ENCODE peak calls at places on chromosomes 16 and 17, in seven cellular contexts. K is AG04450, M is hepatic stellate cell, D is MCF 10A, W is naive B cell, Q is EL, X is epithelial cell of esophagus. I is an unnamed sample.

GRCh38 chr16:85650864-85651811 is 37.6 kb downstream of the GINS2 start:
- DNase-seq in K (no peak), Q (no peak), W (no peak), M (no peak), X (no peak), D (no peak), I (no peak)

GRCh38 chr17:77353684-77354419 is 213.1 kb downstream of the SEC14L1 start:
- DNase-seq in Q (peak), X (no peak), M (no peak), D (no peak), W (no peak), K (no peak), I (no peak)

GRCh38 chr17:55086635-55087058 is 118.1 kb downstream of the STXBP4 start:
- DNase-seq in Q (peak), D (peak), K (peak), W (no peak), X (peak), M (no peak), I (no peak)

GRCh38 chr17:36008998-36009665 is 7.8 kb upstream of the CCL15 start:
- DNase-seq in K (peak), D (peak), M (no peak), X (peak), W (no peak), Q (peak), I (no peak)

GRCh38 chr17:8326591-8327583 is 12.8 kb upstream of the ODF4 start:
- DNase-seq in D (no peak), M (peak), X (peak), W (peak), Q (peak), K (no peak), I (no peak)

GRCh38 chr17:1713878-1714487 is 3.8 kb upstream of the TLCD2 start:
- DNase-seq in X (peak), D (peak), K (no peak), Q (peak), M (no peak), W (no peak), I (peak)

GRCh38 chr16:2773188-2773968 is 3.7 kb downstream of the ELOB start:
- DNase-seq in W (no peak), X (peak), M (no peak), D (peak), K (no peak), Q (peak), I (no peak)

GRCh38 chr17:57518587-57519118 is 226.4 kb downstream of the CCDC182 start:
- DNase-seq in M (no peak), K (no peak), D (no peak), Q (no peak), W (no peak), X (no peak), I (no peak)

GRCh38 chr17:65228734-65229390 is 91.7 kb downstream of the RGS9 start:
- DNase-seq in M (peak), K (no peak), X (peak), Q (peak), W (no peak), D (no peak), I (no peak)

GRCh38 chr16:87044829-87045228 is 272.4 kb downstream of the C16orf95 start:
- DNase-seq in Q (no peak), D (no peak), K (no peak), X (no peak), W (no peak), M (no peak), I (no peak)

GRCh38 chr16:30972872-30973271 is 12.1 kb upstream of the HSD3B7 start:
- DNase-seq in D (no peak), W (no peak), M (peak), X (no peak), Q (no peak), K (no peak), I (no peak)

GRCh38 chr17:55249861-55250260 is 14.9 kb upstream of the HLF start:
- DNase-seq in Q (no peak), M (no peak), K (no peak), X (no peak), W (no peak), D (no peak), I (no peak)

GRCh38 chr17:602436-602835 is 112.2 kb downstream of the VPS53 start:
- DNase-seq in K (no peak), W (no peak), Q (no peak), D (no peak), X (no peak), M (no peak), I (no peak)

GRCh38 chr16:85641776-85642176 is 28.7 kb downstream of the GSE1 start:
- DNase-seq in W (no peak), M (no peak), K (no peak), D (no peak), X (peak), Q (no peak), I (peak)

GRCh38 chr16:67098599-67098998 is 11.1 kb upstream of the PHAF1 start:
- DNase-seq in W (no peak), D (no peak), K (no peak), Q (no peak), X (no peak), M (no peak), I (no peak)

GRCh38 chr17:64240741-64241347 is 22.2 kb downstream of the TEX2 start:
- DNase-seq in K (peak), X (peak), Q (peak), W (no peak), D (peak), M (peak), I (peak)

GRCh38 chr16:88527186-88527936 is 42.8 kb upstream of the ZC3H18 start:
- DNase-seq in Q (peak), D (peak), X (peak), K (peak), W (peak), M (peak), I (peak)

GRCh38 chr16:48609453-48610023 is 442 bp downstream of the N4BP1 start:
- DNase-seq in W (no peak), D (peak), X (peak), K (no peak), M (no peak), Q (peak), I (peak)

GRCh38 chr17:80109066-80109618 is 7.8 kb downstream of the GAA start:
- DNase-seq in X (no peak), Q (no peak), K (no peak), W (no peak), D (no peak), M (no peak), I (no peak)

GRCh38 chr16:1011316-1012082 is 29.9 kb downstream of the SOX8 start:
- DNase-seq in W (no peak), X (no peak), D (no peak), M (no peak), Q (no peak), K (no peak), I (no peak)

GRCh38 chr16:24070851-24071250 is 185.3 kb upstream of the CACNG3 start:
- DNase-seq in Q (peak), K (no peak), D (peak), X (peak), M (peak), W (peak), I (no peak)

GRCh38 chr17:78390241-78391050 is 12.0 kb downstream of the PGS1 start:
- DNase-seq in X (peak), Q (peak), D (peak), W (no peak), K (peak), M (peak), I (no peak)

GRCh38 chr17:27792095-27792494 is 8.2 kb downstream of the NOS2 start:
- DNase-seq in W (no peak), M (no peak), K (no peak), D (no peak), X (no peak), Q (no peak), I (no peak)

GRCh38 chr17:48555616-48556533 is 11.0 kb upstream of the HOXB2 start:
- DNase-seq in X (no peak), Q (no peak), W (no peak), K (no peak), M (peak), D (no peak), I (no peak)

GRCh38 chr16:29696881-29697331 is 17.9 kb downstream of the QPRT start:
- DNase-seq in M (no peak), K (no peak), W (no peak), X (no peak), D (no peak), Q (no peak), I (no peak)

GRCh38 chr16:10876799-10877341 is at the start of gene CIITA:
- DNase-seq in D (peak), K (peak), X (peak), W (peak), M (peak), Q (peak), I (peak)

GRCh38 chr17:82449136-82449882 is 1.2 kb downstream of the CYBC1 start:
- DNase-seq in X (no peak), Q (no peak), D (no peak), M (no peak), W (peak), K (no peak), I (no peak)

GRCh38 chr17:45440161-45440859 is 7.6 kb upstream of the ARHGAP27 start:
- DNase-seq in K (no peak), M (no peak), D (peak), X (peak), W (no peak), Q (no peak), I (peak)